ENCODE peak calls at places on chromosome 22, in eight cellular contexts. J, N, M, H, F, L, G and S are unnamed samples.

GRCh38 chr22:36294293-36294620 is 41.3 kb downstream of the APOL1 start:
- DNase-seq in J (no peak), N (no peak), M (no peak), H (no peak), F (no peak), L (no peak), G (no peak), S (no peak)

GRCh38 chr22:44191036-44191454 is 10.3 kb downstream of the PARVG start:
- DNase-seq in J (no peak), N (no peak), M (no peak), H (no peak), F (no peak), L (no peak), G (no peak), S (no peak)

GRCh38 chr22:24107668-24108067 is 73.6 kb upstream of the SUSD2 start:
- DNase-seq in J (peak), N (peak), M (no peak), H (peak), F (peak), L (peak), G (peak), S (no peak)

GRCh38 chr22:31344369-31345330 is 1.5 kb downstream of the PATZ1 start:
- DNase-seq in J (peak), N (no peak), M (no peak), H (no peak), F (no peak), L (peak), G (no peak), S (no peak)

GRCh38 chr22:42868751-42869251 is 11.7 kb upstream of the ARFGAP3 start:
- DNase-seq in J (peak), N (no peak), M (peak), H (peak), F (no peak), L (peak), G (peak), S (peak)

GRCh38 chr22:38784035-38784434 is 9.9 kb downstream of the DNAL4 start:
- DNase-seq in J (no peak), N (no peak), M (no peak), H (no peak), F (no peak), L (no peak), G (no peak), S (no peak)

GRCh38 chr22:32494971-32495370 is 20.4 kb downstream of the FBXO7 start:
- DNase-seq in J (no peak), N (no peak), M (no peak), H (no peak), F (no peak), L (no peak), G (no peak), S (no peak)

GRCh38 chr22:29426476-29426875 is 11.9 kb upstream of the RFPL1 start:
- DNase-seq in J (no peak), N (no peak), M (no peak), H (no peak), F (no peak), L (no peak), G (no peak), S (no peak)

GRCh38 chr22:35617137-35617755 is at the start of gene MB:
- DNase-seq in J (no peak), N (no peak), M (no peak), H (no peak), F (no peak), L (no peak), G (no peak), S (no peak)

GRCh38 chr22:46640293-46640692 is 20.1 kb downstream of the GRAMD4 start:
- DNase-seq in J (no peak), N (no peak), M (no peak), H (no peak), F (no peak), L (no peak), G (no peak), S (no peak)

GRCh38 chr22:36886016-36886415 is 25.2 kb downstream of the NCF4 start:
- DNase-seq in J (no peak), N (no peak), M (no peak), H (no peak), F (no peak), L (no peak), G (no peak), S (no peak)

GRCh38 chr22:48755332-48755949 is 1072.2 kb downstream of the BRD1 start:
- DNase-seq in J (no peak), N (no peak), M (no peak), H (no peak), F (no peak), L (no peak), G (no peak), S (no peak)

GRCh38 chr22:28802595-28803087 is 2.3 kb upstream of the XBP1 start:
- DNase-seq in J (no peak), N (no peak), M (no peak), H (no peak), F (no peak), L (no peak), G (no peak), S (no peak)

GRCh38 chr22:29695129-29695926 is 24.5 kb upstream of the CABP7 start:
- DNase-seq in J (no peak), N (no peak), M (peak), H (no peak), F (no peak), L (no peak), G (peak), S (peak)

GRCh38 chr22:32327596-32328171 is 30.0 kb upstream of the RFPL3 start:
- DNase-seq in J (no peak), N (no peak), M (no peak), H (no peak), F (no peak), L (no peak), G (no peak), S (no peak)